ENCODE peak calls at places on chromosome 1, in five cellular contexts. J is activated naive CD4-positive, alpha-beta T cell treated with Interleukin-2 at 50 U/mL for 16 hours; A is AG10803; C is HT1080; B is activated CD4-positive, alpha-beta T cell treated with anti-CD3 and anti-CD28 coated beads, Interleukin-2, amount 50 U/mL, for 1 hour. W is an unnamed sample.

GRCh38 chr1:54317084-54317483 is 89.1 kb downstream of the SSBP3 start:
- DNase-seq in J (no peak), A (no peak), C (no peak), B (no peak), W (no peak)

GRCh38 chr1:243595527-243596206 is 254.4 kb downstream of the AKT3 start:
- DNase-seq in J (peak; percentile 28), A (peak; percentile 80), C (peak; percentile 3), B (no peak), W (peak; percentile 36)

GRCh38 chr1:244354810-244355278 is 96.9 kb downstream of the ADSS2 start:
- DNase-seq in J (no peak), A (no peak), C (no peak), B (no peak), W (no peak)

GRCh38 chr1:15188678-15189077 is 35.1 kb downstream of the TMEM51 start:
- DNase-seq in J (no peak), A (no peak), C (peak; percentile 72), B (no peak), W (peak; percentile 14)

GRCh38 chr1:164588388-164589341 is 29.7 kb downstream of the PBX1 start:
- DNase-seq in J (no peak), A (peak; percentile 78), C (no peak), B (no peak), W (peak; percentile 46)

GRCh38 chr1:111704776-111705175 is 34.4 kb downstream of the INKA2 start:
- DNase-seq in J (no peak), A (no peak), C (no peak), B (no peak), W (no peak)

GRCh38 chr1:29548091-29548490 is 311.8 kb downstream of the PTPRU start:
- DNase-seq in J (no peak), A (no peak), C (no peak), B (no peak), W (no peak)

GRCh38 chr1:116359060-116359830 is 13.8 kb upstream of the ATP1A1 start:
- DNase-seq in J (no peak), A (no peak), C (peak; percentile 71), B (no peak), W (peak; percentile 40)

GRCh38 chr1:226809785-226810571 is 60.4 kb upstream of the PSEN2 start:
- DNase-seq in J (no peak), A (peak; percentile 83), C (no peak), B (no peak), W (peak; percentile 30)

GRCh38 chr1:85935234-85935633 is 221.3 kb downstream of the COL24A1 start:
- DNase-seq in J (no peak), A (no peak), C (no peak), B (no peak), W (peak; percentile 3)

GRCh38 chr1:8970870-8971337 is 25.2 kb downstream of the CA6 start:
- DNase-seq in J (peak; percentile 33), A (no peak), C (peak; percentile 29), B (peak; percentile 23), W (no peak)

GRCh38 chr1:213327318-213327667 is 276.3 kb downstream of the RPS6KC1 start:
- DNase-seq in J (no peak), A (peak; percentile 89), C (peak; percentile 81), B (no peak), W (peak; percentile 71)

GRCh38 chr1:15180189-15180588 is 26.6 kb downstream of the TMEM51 start:
- DNase-seq in J (no peak), A (no peak), C (no peak), B (no peak), W (no peak)

GRCh38 chr1:85344256-85344694 is 67.8 kb upstream of the BCL10 start:
- DNase-seq in J (no peak), A (peak; percentile 64), C (peak; percentile 77), B (no peak), W (peak; percentile 65)

GRCh38 chr1:62884156-62884740 is 100.3 kb downstream of the ATG4C start:
- DNase-seq in J (no peak), A (no peak), C (no peak), B (no peak), W (no peak)

GRCh38 chr1:218357893-218358232 is 12.7 kb downstream of the TGFB2 start:
- DNase-seq in J (no peak), A (no peak), C (no peak), B (no peak), W (no peak)

GRCh38 chr1:6024376-6024775 is 21.3 kb upstream of the KCNAB2 start:
- DNase-seq in J (no peak), A (no peak), C (no peak), B (no peak), W (no peak)

GRCh38 chr1:66506991-66507390 is 27.0 kb upstream of the SGIP1 start:
- DNase-seq in J (no peak), A (peak; percentile 64), C (no peak), B (no peak), W (peak; percentile 29)

GRCh38 chr1:29328897-29329775 is 92.8 kb downstream of the PTPRU start:
- DNase-seq in J (no peak), A (no peak), C (no peak), B (no peak), W (no peak)

GRCh38 chr1:153058826-153059784 is 1.8 kb upstream of the SPRR2A start:
- DNase-seq in J (no peak), A (no peak), C (no peak), B (no peak), W (no peak)

GRCh38 chr1:203769505-203770343 is 4.7 kb downstream of the LAX1 start:
- DNase-seq in J (no peak), A (peak; percentile 94), C (peak; percentile 62), B (no peak), W (peak; percentile 82)

GRCh38 chr1:184030433-184031126 is 6.9 kb downstream of the COLGALT2 start:
- DNase-seq in J (no peak), A (no peak), C (no peak), B (no peak), W (no peak)

GRCh38 chr1:10973552-10973951 is 38.9 kb upstream of the TARDBP start:
- DNase-seq in J (no peak), A (peak; percentile 76), C (peak; percentile 17), B (no peak), W (peak; percentile 90)

GRCh38 chr1:97943354-97943753 is 22.5 kb upstream of the DPYD start:
- DNase-seq in J (no peak), A (peak; percentile 94), C (peak; percentile 66), B (no peak), W (peak; percentile 88)

GRCh38 chr1:14678011-14678638 is 79.6 kb downstream of the KAZN start:
- DNase-seq in J (no peak), A (no peak), C (peak; percentile 5), B (no peak), W (no peak)

GRCh38 chr1:163980391-163980790 is 578.6 kb upstream of the PBX1 start:
- DNase-seq in J (no peak), A (no peak), C (no peak), B (no peak), W (no peak)

GRCh38 chr1:85195703-85196102 is 5.1 kb downstream of the SYDE2 start:
- DNase-seq in J (no peak), A (no peak), C (no peak), B (no peak), W (no peak)

W was measured in foreskin fibroblast.